ENCODE peak calls at places on chromosomes 16 and 17, in four cellular contexts. N is HepG2, G is GM12878, H is H1. A is an unnamed sample.

GRCh38 chr16:3214904-3215600 is 19.9 kb downstream of the ZNF200 start:
- DNase-seq in N (no peak), G (no peak), H (no peak), A (no peak)

GRCh38 chr16:72990003-72990521 is 57.9 kb downstream of the ZFHX3 start:
- DNase-seq in N (no peak), G (no peak), H (no peak), A (no peak)

GRCh38 chr17:7548585-7549400 is at the start of gene TNFSF12:
- DNase-seq in N (no peak), G (no peak), H (no peak), A (no peak)

GRCh38 chr17:2357931-2358434 is 20.7 kb downstream of the SGSM2 start:
- DNase-seq in N (no peak), G (no peak), H (no peak), A (no peak)

GRCh38 chr17:77144227-77144626 is 3.5 kb downstream of the SEC14L1 start:
- DNase-seq in N (no peak), G (no peak), H (no peak), A (no peak)

GRCh38 chr16:23917621-23918020 is 81.8 kb downstream of the PRKCB start:
- DNase-seq in N (no peak), G (peak; percentile 76), H (no peak), A (no peak)

GRCh38 chr16:572865-573650 is 3.3 kb downstream of the PIGQ start:
- DNase-seq in N (no peak), G (no peak), H (no peak), A (no peak)

GRCh38 chr16:1279945-1280589 is 24.2 kb downstream of the TPSD1 start:
- DNase-seq in N (no peak), G (no peak), H (no peak), A (no peak)

GRCh38 chr16:88854306-88855111 is 2.2 kb downstream of the GALNS start:
- DNase-seq in N (no peak), G (no peak), H (no peak), A (no peak)

GRCh38 chr17:44798352-44798751 is 31.7 kb downstream of the GJC1 start:
- DNase-seq in N (no peak), G (no peak), H (no peak), A (no peak)

GRCh38 chr16:57892041-57892440 is 78.9 kb downstream of the CNGB1 start:
- DNase-seq in N (peak; percentile 72), G (no peak), H (no peak), A (no peak)

GRCh38 chr17:82170412-82170961 is 42.2 kb downstream of the CCDC57 start:
- DNase-seq in N (no peak), G (no peak), H (no peak), A (no peak)

GRCh38 chr16:1011316-1012082 is 29.9 kb downstream of the SOX8 start:
- DNase-seq in N (no peak), G (no peak), H (no peak), A (no peak)

GRCh38 chr17:17682737-17683675 is 1.7 kb downstream of the RAI1 start:
- DNase-seq in N (no peak), G (no peak), H (no peak), A (no peak)

GRCh38 chr17:17684901-17685774 is 3.9 kb downstream of the RAI1 start:
- DNase-seq in N (no peak), G (no peak), H (no peak), A (no peak)

GRCh38 chr17:17682293-17682736 is 1.1 kb downstream of the RAI1 start:
- DNase-seq in N (no peak), G (no peak), H (no peak), A (no peak)

GRCh38 chr17:17685775-17686291 is 4.6 kb downstream of the RAI1 start:
- DNase-seq in N (no peak), G (no peak), H (no peak), A (no peak)

GRCh38 chr17:17683710-17684365 is 2.6 kb downstream of the RAI1 start:
- DNase-seq in N (no peak), G (no peak), H (no peak), A (no peak)
- TF ChIP-seq SUZ12 in N (no peak), G (no peak), H (no peak), A (no peak)

DNA sequence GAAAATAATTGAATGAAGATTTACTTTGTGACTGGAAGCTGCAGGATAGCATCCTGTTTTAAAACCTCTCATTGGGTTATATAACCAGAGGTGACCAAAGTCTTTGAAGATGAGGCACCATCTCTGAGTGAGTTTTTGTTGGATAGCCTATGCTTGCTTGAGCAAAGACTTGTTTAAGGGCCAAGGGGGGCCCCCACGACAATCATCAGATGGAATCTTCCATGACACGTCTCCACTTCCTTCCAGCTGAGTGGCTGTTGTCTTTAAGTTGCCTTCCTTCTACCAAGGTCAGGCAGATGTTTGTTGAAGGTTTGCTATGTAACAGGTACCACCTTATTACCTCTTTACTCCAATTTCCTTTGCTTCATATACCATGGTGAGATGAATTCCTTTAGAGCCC is 188.8 kb downstream of the PRKCA start:
- DNase-seq in N (no peak), G (no peak), H (no peak), A (no peak)
- H3K4me1 ChIP-seq in N (peaks cover 82% of the 10 kb centered on the region), G (no peaks in the 10 kb centered on the region), H (peaks cover 17% of the 10 kb centered on the region), A (peaks cover 11% of the 10 kb centered on the region)

GRCh38 chr16:69756705-69757104 is 2.0 kb upstream of the NOB1 start:
- DNase-seq in N (no peak), G (no peak), H (no peak), A (no peak)
- TF ChIP-seq YY1 in N (no peak), G (no peak), H (no peak), A (no peak)

GRCh38 chr16:59950431-59950830 is 1216.3 kb upstream of the GOT2 start:
- DNase-seq in N (no peak), G (no peak), H (no peak), A (no peak)
- TF ChIP-seq SUZ12 in N (no peak), G (no peak), H (no peak), A (no peak)

GRCh38 chr16:77359065-77359502 is 75.8 kb downstream of the ADAMTS18 start:
- DNase-seq in N (peak; percentile 96), G (no peak), H (no peak), A (peak; percentile 30)
- H3K4me1 ChIP-seq in N (peaks cover 29% of the 10 kb centered on the region), G (no peaks in the 10 kb centered on the region), H (no peaks in the 10 kb centered on the region), A (no peaks in the 10 kb centered on the region)

DNA sequence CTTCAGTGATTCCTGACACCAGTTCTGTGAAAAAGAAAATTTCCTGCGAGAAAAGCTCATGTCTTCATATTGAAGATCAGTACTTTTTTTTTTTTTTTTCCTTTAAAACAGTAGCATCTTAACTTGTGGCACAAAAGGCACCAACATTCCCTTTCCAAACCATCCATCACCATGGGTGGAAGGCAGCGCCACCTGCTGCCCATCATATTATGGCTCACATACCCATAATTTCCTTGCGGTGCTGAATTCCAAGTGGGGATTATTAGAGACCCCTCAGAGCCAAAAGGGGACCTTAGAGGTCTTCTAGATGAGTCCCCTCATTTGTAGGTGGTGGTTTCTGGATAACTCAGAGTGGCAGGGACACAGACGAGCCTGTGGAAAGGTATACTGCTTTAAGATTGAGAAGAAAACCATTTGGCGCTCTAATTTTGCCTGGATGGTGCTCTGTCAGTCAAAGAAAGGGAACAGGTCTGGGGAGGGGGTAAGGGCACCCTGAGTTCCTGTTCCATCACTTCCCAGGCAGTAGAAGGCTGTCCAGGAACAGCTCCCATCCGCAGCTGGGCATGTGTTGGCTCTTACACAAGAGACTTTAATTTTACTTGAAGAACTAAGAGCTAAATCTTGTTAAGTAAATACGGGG is 7.9 kb upstream of the SOST start:
- DNase-seq in N (peak; percentile 58), G (no peak), H (no peak), A (no peak)
- TF ChIP-seq YY1 in N (no peak), G (no peak), H (no peak), A (no peak)

DNA sequence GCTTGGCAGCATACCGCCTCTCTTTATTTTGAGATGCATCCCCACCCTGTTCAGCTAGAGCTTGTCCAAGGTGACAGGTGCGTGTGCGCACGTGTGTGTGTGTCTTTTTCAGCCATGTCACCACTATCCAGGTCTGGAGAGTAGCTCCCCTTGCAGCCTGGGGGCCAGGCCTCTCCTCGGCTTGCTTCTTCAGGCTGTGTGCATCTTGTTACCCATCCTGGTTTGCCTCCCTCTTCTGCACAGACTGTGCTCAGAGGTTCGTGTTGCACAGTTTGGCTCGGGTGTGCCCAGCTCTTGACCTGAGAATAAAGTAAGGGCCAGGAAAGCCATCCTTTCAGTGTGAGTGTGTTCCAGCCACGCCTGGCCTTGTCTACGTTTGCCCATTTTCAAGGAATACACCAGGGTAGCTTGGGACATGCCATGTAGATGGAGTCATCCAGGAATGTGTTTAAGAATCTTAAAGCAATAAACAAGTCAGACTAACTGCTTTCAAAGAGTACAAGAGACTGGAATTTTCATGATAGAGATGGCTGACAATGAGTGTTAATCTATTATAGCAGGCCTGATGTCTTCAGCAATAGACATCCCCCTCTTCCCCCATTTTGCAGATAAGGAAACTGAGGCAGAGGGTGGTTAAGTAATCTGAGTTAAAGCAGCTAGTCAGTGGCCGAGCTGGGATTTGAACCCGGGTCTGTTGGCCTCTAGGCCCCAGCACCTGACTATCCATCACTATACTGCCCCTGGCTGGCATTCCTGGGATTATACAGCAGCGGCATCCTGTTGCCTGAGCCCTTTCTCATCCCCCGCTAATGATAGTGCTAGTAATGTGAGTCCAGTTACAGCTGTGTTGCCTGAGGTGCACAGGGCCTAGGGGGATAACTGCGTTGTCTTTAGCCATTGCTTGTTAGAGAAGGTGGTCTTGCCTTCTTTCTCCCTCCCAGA is 77.9 kb downstream of the KSR1 start:
- DNase-seq in N (no peak), G (no peak), H (no peak), A (no peak)
- TF ChIP-seq SUZ12 in N (no peak), G (no peak), H (no peak), A (no peak)

DNA sequence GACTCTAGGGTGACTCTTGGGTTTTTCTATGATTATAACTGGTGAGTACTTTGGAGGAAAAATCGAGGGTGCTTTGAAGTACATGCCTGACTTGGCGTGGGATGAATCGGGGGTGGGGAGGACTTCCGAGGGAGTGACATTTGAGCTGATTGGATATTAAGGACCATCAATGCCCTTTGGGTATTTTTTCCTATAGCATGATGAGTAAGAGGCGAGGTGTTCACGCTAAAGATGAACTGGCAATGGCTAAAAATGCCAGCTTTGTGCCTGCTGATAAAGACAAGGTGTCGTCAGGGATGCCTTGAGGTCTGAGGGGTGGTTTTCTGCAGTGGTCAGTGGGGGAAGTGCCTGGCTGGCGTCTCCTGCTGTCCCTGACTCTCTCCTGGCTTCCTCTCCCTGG is 25.3 kb downstream of the USP43 start:
- DNase-seq in N (no peak), G (no peak), H (no peak), A (no peak)
- H3K4me1 ChIP-seq in N (no peaks in the 10 kb centered on the region), G (no peaks in the 10 kb centered on the region), H (no peaks in the 10 kb centered on the region), A (peaks cover 2% of the 10 kb centered on the region)

GRCh38 chr17:33982872-33983271 is 272.2 kb upstream of the CCL2 start:
- DNase-seq in N (no peak), G (no peak), H (no peak), A (no peak)

GRCh38 chr17:33980193-33980592 is 274.9 kb upstream of the CCL2 start:
- DNase-seq in N (no peak), G (peak; percentile 46), H (no peak), A (no peak)

GRCh38 chr17:33983824-33984574 is 271.1 kb upstream of the CCL2 start:
- DNase-seq in N (no peak), G (no peak), H (no peak), A (no peak)

GRCh38 chr17:33978889-33979288 is 276.2 kb upstream of the CCL2 start:
- DNase-seq in N (no peak), G (no peak), H (no peak), A (no peak)

GRCh38 chr17:33981713-33982601 is 273.1 kb upstream of the CCL2 start:
- DNase-seq in N (no peak), G (no peak), H (no peak), A (no peak)
- TF ChIP-seq YY1 in N (no peak), G (no peak), H (no peak), A (no peak)

A was measured in NT2/D1.